ENCODE peak calls at places on chromosomes 16 and 17, in four cellular contexts. O is GM10248, T is astrocyte of the cerebellum, K is upper lobe of right lung. F is an unnamed sample.

GRCh38 chr16:89033304-89033703 is 56.3 kb upstream of the CBFA2T3 start:
- DNase-seq in K (no peak), O (no peak), T (no peak), F (no peak)

GRCh38 chr17:52170963-52171572 is 12.6 kb upstream of the CA10 start:
- DNase-seq in K (no peak), O (no peak), T (no peak), F (no peak)

GRCh38 chr16:77736879-77737278 is 14.6 kb downstream of the NUDT7 start:
- DNase-seq in K (no peak), O (no peak), T (no peak), F (no peak)

GRCh38 chr16:1787322-1788094 is 4.7 kb downstream of the NUBP2 start:
- DNase-seq in T (no peak), K (peak), O (no peak), F (no peak)

GRCh38 chr16:17160285-17160854 is 310.4 kb downstream of the XYLT1 start:
- DNase-seq in K (no peak), T (peak), O (no peak), F (no peak)

GRCh38 chr16:14562691-14563491 is 67.2 kb downstream of the PARN start:
- DNase-seq in K (no peak), O (no peak), T (no peak), F (no peak)

GRCh38 chr17:66474810-66475497 is 172.5 kb downstream of the PRKCA start:
- DNase-seq in O (no peak), T (no peak), K (no peak), F (no peak)

GRCh38 chr17:36978810-36979584 is 30.2 kb downstream of the AATF start:
- DNase-seq in K (no peak), T (no peak), O (no peak), F (no peak)

GRCh38 chr17:64418506-64419339 is 28.1 kb upstream of the PECAM1 start:
- DNase-seq in O (peak), K (peak), T (peak), F (peak)

GRCh38 chr16:66717112-66717675 is 20.7 kb upstream of the CMTM4 start:
- DNase-seq in K (no peak), O (no peak), T (peak), F (no peak)

GRCh38 chr17:80106751-80107150 is 5.4 kb downstream of the GAA start:
- DNase-seq in T (no peak), O (no peak), K (no peak), F (no peak)

GRCh38 chr17:49946208-49946607 is 22.8 kb upstream of the DLX4 start:
- DNase-seq in K (no peak), T (no peak), O (no peak), F (no peak)

GRCh38 chr17:50690887-50691549 is 16.7 kb downstream of the ANKRD40 start:
- DNase-seq in K (no peak), O (no peak), T (no peak), F (no peak)

GRCh38 chr16:9761870-9762269 is 420.4 kb downstream of the GRIN2A start:
- DNase-seq in K (no peak), O (no peak), T (no peak), F (no peak)

GRCh38 chr16:28277537-28278388 is 14.6 kb upstream of the SBK1 start:
- DNase-seq in T (peak), K (peak), O (peak), F (peak)

GRCh38 chr16:77555781-77556180 is 120.9 kb upstream of the ADAMTS18 start:
- DNase-seq in T (peak), K (no peak), O (no peak), F (no peak)

GRCh38 chr17:68382582-68383085 is 74.7 kb downstream of the WIPI1 start:
- DNase-seq in T (no peak), K (no peak), O (no peak), F (no peak)

GRCh38 chr17:7552621-7553051 is 3.8 kb downstream of the TNFSF12 start:
- DNase-seq in O (peak), T (no peak), K (no peak), F (no peak)

GRCh38 chr17:373616-374225 is 21.1 kb upstream of the RPH3AL start:
- DNase-seq in O (no peak), T (no peak), K (peak), F (no peak)

GRCh38 chr16:3113765-3114479 is 1.5 kb downstream of the ZNF205 start:
- DNase-seq in T (no peak), K (no peak), O (no peak), F (no peak)

GRCh38 chr16:48950184-48950583 is 331.5 kb downstream of the CBLN1 start:
- DNase-seq in T (no peak), O (no peak), K (no peak), F (no peak)

GRCh38 chr16:59249049-59249448 is 514.9 kb upstream of the GOT2 start:
- DNase-seq in O (no peak), K (no peak), T (no peak), F (no peak)

GRCh38 chr17:2192367-2193028 is 111.1 kb downstream of the SMG6 start:
- DNase-seq in T (peak), K (no peak), O (no peak), F (peak)
- TF ChIP-seq CTCF in T (peak), K (no peak), O (no peak), F (no peak)

GRCh38 chr16:19503461-19504075 is 18.3 kb downstream of the GDE1 start:
- DNase-seq in K (no peak), T (no peak), O (no peak), F (no peak)

GRCh38 chr16:19502395-19503131 is 19.3 kb downstream of the GDE1 start:
- DNase-seq in O (peak), K (no peak), T (peak), F (peak)

GRCh38 chr16:19505600-19506303 is 16.1 kb downstream of the GDE1 start:
- DNase-seq in K (no peak), O (no peak), T (peak), F (no peak)

GRCh38 chr16:19507882-19508281 is 14.0 kb downstream of the GDE1 start:
- DNase-seq in K (no peak), O (no peak), T (no peak), F (no peak)

GRCh38 chr16:19506965-19507364 is 14.9 kb downstream of the GDE1 start:
- DNase-seq in T (no peak), O (no peak), K (no peak), F (no peak)
- TF ChIP-seq CTCF in T (no peak), O (no peak), K (no peak), F (no peak)

DNA sequence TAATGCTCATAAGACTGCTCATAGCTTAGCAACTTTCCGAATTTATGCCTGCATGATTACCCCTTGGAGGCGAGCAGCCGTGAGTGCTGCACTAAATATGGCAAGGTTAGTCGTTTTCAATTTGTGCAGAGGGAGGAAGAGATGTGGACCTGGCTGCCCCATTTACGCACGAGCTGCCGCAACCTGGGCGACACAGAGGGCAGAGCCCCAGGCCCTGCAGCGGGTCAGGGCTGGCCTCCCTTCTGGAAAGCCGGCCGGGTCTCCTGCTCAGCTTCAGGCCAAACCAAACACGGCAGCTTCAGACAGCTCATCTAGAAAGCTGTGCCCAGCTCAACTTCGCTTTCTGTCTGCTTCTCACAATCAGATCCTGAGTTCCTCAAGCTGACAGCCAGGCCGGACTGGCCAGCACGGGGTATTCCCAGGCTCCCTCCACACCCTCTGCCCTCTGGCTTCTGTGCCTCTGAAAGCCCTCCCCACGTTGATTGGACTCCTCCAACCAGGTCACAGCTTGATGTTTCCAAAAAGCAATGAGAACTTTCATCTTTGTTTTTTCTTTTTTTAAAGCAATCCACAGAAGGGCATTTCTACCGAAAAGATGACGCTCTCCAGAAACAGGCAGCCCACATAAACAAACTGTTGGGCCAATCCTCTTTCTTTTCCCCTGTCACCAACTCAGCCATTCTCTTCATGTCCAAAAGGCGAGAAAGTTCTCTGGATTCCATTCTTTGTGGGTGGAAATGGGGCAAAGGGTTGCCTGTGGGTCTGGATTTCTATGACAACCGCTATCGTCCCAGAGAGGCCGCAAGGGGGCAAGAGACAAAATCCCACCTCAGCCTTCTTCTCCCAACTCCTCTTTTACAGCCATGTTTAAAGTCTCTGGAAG is 189.1 kb downstream of the ZFHX3 start:
- DNase-seq in O (no peak), K (peak), T (no peak), F (no peak)
- TF ChIP-seq CTCF in O (no peak), K (no peak), T (peak), F (no peak)

DNA sequence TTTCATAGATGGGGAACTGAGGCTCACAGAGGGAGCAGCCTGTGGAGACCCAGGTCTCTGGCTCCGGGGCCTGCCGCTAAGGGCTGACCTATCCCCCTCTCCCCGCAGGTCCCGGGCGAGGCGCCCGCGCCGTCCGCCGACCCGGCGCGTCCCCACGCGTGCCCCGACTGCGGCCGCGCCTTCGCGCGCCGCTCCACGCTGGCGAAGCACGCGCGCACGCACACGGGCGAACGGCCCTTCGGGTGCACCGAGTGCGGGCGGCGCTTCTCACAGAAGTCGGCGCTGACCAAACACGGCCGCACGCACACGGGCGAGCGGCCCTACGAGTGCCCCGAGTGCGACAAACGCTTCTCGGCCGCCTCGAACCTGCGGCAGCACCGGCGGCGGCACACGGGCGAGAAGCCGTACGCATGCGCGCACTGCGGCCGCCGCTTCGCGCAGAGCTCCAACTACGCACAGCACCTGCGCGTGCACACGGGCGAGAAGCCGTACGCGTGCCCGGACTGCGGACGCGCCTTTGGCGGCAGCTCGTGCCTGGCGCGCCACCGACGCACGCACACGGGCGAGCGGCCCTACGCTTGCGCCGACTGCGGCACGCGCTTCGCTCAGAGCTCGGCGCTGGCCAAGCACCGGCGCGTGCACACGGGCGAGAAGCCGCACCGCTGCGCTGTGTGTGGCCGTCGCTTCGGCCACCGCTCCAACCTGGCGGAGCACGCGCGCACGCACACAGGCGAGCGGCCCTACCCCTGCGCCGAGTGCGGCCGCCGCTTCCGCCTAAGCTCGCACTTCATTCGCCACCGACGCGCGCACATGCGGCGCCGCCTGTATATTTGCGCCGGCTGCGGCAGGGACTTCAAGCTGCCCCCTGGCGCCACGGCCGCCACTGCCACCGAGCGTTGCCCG is 10.3 kb downstream of the ZNF771 start:
- DNase-seq in T (peak), K (peak), O (peak), F (peak)
- TF ChIP-seq CTCF in T (no peak), K (peak), O (peak), F (no peak)

DNA sequence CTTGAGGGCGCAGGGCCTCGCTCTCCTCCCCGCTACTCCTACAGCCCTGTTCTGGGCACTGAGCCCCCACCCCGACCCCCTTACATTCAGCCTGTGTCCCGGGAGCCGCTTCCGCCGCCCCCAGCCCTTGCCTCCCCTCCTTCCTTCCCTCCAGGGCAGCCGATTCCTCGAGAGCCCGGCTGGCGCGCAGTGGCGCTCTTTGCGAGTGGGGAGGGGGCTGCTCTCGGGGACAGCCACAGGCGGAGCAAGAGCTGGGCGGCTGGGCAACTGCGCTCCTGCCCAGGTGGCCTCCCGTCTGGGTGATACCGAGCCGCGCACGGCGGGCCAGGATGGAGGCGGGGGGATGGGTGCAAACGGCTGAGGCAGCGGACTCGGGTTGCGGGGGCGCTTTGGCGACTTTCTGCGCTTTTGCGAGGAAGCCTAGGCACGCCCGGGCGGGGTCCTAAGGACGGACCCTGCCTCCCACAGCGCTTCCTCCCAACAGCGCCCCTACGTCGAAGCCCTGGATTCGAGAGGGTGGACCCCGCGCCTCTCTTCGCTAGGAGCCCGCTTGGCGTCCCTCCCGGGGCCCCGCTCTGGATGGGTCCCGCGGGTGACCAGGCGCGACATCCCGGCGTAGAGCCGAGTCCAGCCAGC is 1.3 kb downstream of the MMP15 start:
- DNase-seq in K (peak), T (no peak), O (no peak), F (no peak)
- TF ChIP-seq CTCF in K (no peak), T (no peak), O (no peak), F (no peak)

GRCh38 chr16:56931769-56932587 is at the start of gene HERPUD1:
- DNase-seq in O (peak), T (peak), K (peak), F (peak)
- TF ChIP-seq CTCF in O (no peak), T (peak), K (no peak), F (no peak)

F was measured in AG09319.